ENCODE peak calls at places on chromosomes 12 and 14, in nine cellular contexts. E, I, M, G, U, Q, P, C and T are unnamed samples.

GRCh38 chr12:31387466-31387865 is 61.5 kb upstream of the SINHCAF start:
- DNase-seq in U (no peak), G (no peak), I (peak; percentile 16), P (no peak), E (no peak), C (no peak), M (no peak), Q (no peak), T (no peak)

GRCh38 chr12:13175499-13175898 is 21.0 kb upstream of the EMP1 start:
- DNase-seq in U (no peak), I (peak; percentile 71), E (no peak), G (peak; percentile 55), P (no peak), M (no peak), Q (peak; percentile 91), C (no peak), T (no peak)

GRCh38 chr12:62605972-62606371 is 139.3 kb downstream of the MON2 start:
- DNase-seq in I (no peak), G (no peak), C (no peak), Q (no peak), U (no peak), M (no peak), E (no peak), P (no peak), T (no peak)

GRCh38 chr14:95156765-95157194 is 549 bp downstream of the DICER1 start:
- DNase-seq in Q (peak; percentile 31), I (peak; percentile 14), C (peak; percentile 7), P (no peak), M (peak; percentile 21), G (peak; percentile 23), U (peak; percentile 19), E (peak; percentile 43), T (no peak)

GRCh38 chr12:34399631-34400422 is 377.5 kb downstream of the ALG10 start:
- DNase-seq in C (no peak), G (no peak), E (peak; percentile 4), U (no peak), M (no peak), I (no peak), P (peak; percentile 7), Q (no peak), T (no peak)

GRCh38 chr14:99779751-99780150 is 13.5 kb upstream of the EML1 start:
- DNase-seq in P (no peak), Q (no peak), M (no peak), E (no peak), C (no peak), U (peak; percentile 76), I (no peak), G (no peak), T (no peak)

GRCh38 chr14:53016491-53016890 is 65.6 kb upstream of the FERMT2 start:
- DNase-seq in G (no peak), Q (no peak), I (peak; percentile 52), U (peak; percentile 68), C (no peak), M (no peak), E (no peak), P (no peak), T (no peak)

GRCh38 chr14:55697358-55697985 is 117.5 kb downstream of the KTN1 start:
- DNase-seq in P (no peak), M (no peak), G (no peak), E (no peak), C (no peak), U (no peak), I (no peak), Q (no peak), T (no peak)

GRCh38 chr12:82108615-82109014 is 249.6 kb downstream of the CCDC59 start:
- DNase-seq in E (no peak), Q (no peak), M (no peak), P (no peak), U (no peak), G (no peak), C (no peak), I (no peak), T (no peak)

GRCh38 chr12:131203666-131204415 is 250.1 kb downstream of the ADGRD1 start:
- DNase-seq in G (no peak), E (no peak), P (no peak), M (no peak), Q (no peak), I (no peak), C (no peak), U (no peak), T (no peak)

GRCh38 chr12:87848248-87848868 is 180.8 kb downstream of the C12orf50 start:
- DNase-seq in P (no peak), I (peak; percentile 91), C (peak; percentile 44), U (peak; percentile 82), M (peak; percentile 21), G (peak; percentile 86), E (no peak), Q (peak; percentile 22), T (no peak)

GRCh38 chr12:87849074-87849473 is 180.1 kb downstream of the C12orf50 start:
- DNase-seq in E (no peak), Q (no peak), G (no peak), M (no peak), I (no peak), P (no peak), U (no peak), C (peak; percentile 83), T (no peak)

DNA sequence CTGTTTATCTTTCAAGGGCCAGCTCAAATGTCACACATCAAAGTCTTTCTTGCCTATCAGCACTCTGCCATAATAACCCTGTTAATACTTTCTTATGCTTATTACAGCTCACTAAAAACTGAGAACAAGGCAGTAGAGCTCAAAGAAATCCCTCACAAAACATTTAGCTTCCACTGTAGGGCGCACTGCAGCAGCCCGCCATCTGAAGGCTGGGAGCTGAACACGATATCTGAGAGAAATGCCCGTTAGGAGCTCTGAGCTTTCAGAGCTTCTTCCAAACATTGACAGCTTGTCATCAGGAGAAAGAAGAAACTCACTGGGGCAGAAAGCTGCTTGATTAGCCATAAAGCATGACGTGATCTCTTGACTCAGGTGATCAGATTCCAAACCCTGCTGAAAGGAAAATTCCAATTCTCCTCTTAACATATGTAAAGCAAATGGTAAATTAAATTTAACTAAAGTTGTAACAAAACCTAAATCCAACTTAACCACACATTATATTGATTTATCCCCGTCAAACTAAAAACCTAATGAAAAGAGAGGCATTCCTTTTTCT is 175.7 kb downstream of the C12orf50 start:
- DNase-seq in U (no peak), G (no peak), M (no peak), I (no peak), C (no peak), Q (no peak), P (no peak), E (no peak), T (no peak)
- TF ChIP-seq CTCF in U (no peak), G (no peak), M (no peak), I (no peak), C (no peak), Q (no peak), P (no peak), E (no peak), T (no peak)

DNA sequence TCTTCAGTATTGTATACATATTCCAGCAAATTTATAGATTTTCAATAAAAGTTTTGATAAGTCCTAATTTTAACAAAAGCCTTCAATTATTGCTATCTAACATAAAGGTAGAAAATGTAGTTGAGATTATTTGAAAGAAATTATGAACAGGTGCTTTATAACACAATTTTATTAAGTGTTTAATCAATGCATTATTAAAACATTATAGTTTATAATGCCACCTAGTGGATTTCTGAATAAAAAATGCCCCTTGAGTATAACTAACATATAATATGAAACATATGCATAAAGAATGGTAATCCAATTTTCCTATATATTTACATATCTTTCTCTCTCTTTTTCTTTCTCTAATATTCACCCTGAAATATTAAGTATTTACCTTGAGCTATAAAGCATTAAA is 515.3 kb downstream of the SLC6A15 start:
- DNase-seq in G (peak; percentile 7), Q (peak; percentile 4), C (peak; percentile 15), U (no peak), E (no peak), I (peak; percentile 18), M (no peak), P (no peak), T (no peak)
- TF ChIP-seq CTCF in G (no peak), Q (peak; percentile 35), C (peak; percentile 16), U (peak; percentile 38), E (peak; percentile 31), I (no peak), M (no peak), P (no peak), T (no peak)

GRCh38 chr12:53735556-53735955 is 8.3 kb upstream of the CALCOCO1 start:
- DNase-seq in Q (no peak), C (no peak), G (no peak), I (no peak), M (no peak), P (no peak), U (no peak), E (peak; percentile 44), T (no peak)

GRCh38 chr12:53737494-53737808 is 10.2 kb upstream of the CALCOCO1 start:
- DNase-seq in Q (no peak), E (no peak), G (no peak), I (no peak), C (no peak), U (no peak), P (no peak), M (no peak), T (no peak)

GRCh38 chr12:53736602-53737493 is 9.6 kb upstream of the CALCOCO1 start:
- DNase-seq in U (no peak), I (no peak), M (no peak), C (no peak), Q (no peak), P (no peak), G (no peak), E (no peak), T (no peak)

GRCh38 chr12:53733051-53733812 is 6.0 kb upstream of the CALCOCO1 start:
- DNase-seq in Q (no peak), G (no peak), E (no peak), P (no peak), I (peak; percentile 63), U (peak; percentile 69), C (no peak), M (no peak), T (no peak)

GRCh38 chr12:53734425-53734824 is 7.2 kb upstream of the CALCOCO1 start:
- DNase-seq in I (no peak), E (no peak), Q (no peak), U (no peak), G (no peak), C (no peak), P (no peak), M (no peak), T (no peak)
- TF ChIP-seq CTCF in I (no peak), E (no peak), Q (no peak), U (no peak), G (no peak), C (no peak), P (no peak), M (no peak), T (no peak)

GRCh38 chr14:104752338-104752734 is 611 bp upstream of the SIVA1 start:
- DNase-seq in G (no peak), P (peak; percentile 34), C (no peak), M (peak; percentile 95), I (no peak), Q (no peak), E (no peak), U (no peak), T (no peak)

GRCh38 chr14:104750658-104751057 is 2.3 kb upstream of the SIVA1 start:
- DNase-seq in G (no peak), P (no peak), C (no peak), E (no peak), I (no peak), Q (no peak), M (no peak), U (no peak), T (no peak)

GRCh38 chr14:104749958-104750529 is 2.9 kb upstream of the SIVA1 start:
- DNase-seq in I (peak; percentile 63), C (no peak), U (peak; percentile 48), M (no peak), P (no peak), G (no peak), E (no peak), Q (no peak), T (no peak)

GRCh38 chr14:104752735-104753527 is at the start of gene SIVA1:
- DNase-seq in M (peak; percentile 98), I (peak; percentile 98), P (peak; percentile 98), E (peak; percentile 100), Q (peak; percentile 98), G (peak; percentile 100), U (peak; percentile 99), C (peak; percentile 94), T (peak; percentile 95)

GRCh38 chr14:104751539-104752337 is 1.2 kb upstream of the SIVA1 start:
- DNase-seq in Q (no peak), M (no peak), C (peak; percentile 8), I (no peak), G (no peak), U (no peak), P (no peak), E (no peak), T (no peak)
- TF ChIP-seq CTCF in Q (peak; percentile 36), M (no peak), C (peak; percentile 20), I (no peak), G (no peak), U (no peak), P (no peak), E (no peak), T (no peak)